ENCODE peak calls at places on chromosomes 3 and 15, in ten cellular contexts. One of them, this sample, is unnamed.

GRCh38 chr3:127077506-127078064 is 94.7 kb downstream of the PLXNA1 start:
- DNase-seq in hypothalamus: no peak
- DNase-seq in foreskin fibroblast: no peak
- DNase-seq in stimulated activated CD8-positive, alpha-beta memory T cell treated with anti-CD3 and anti-CD28 coated beads, Interleukin-12 subunit alpha, Interleukin-12 subunit beta, amount 100 ng/mL, for 1 hour: no peak
- DNase-seq in AG10803: no peak
- DNase-seq in lung microvascular endothelial cell: no peak
- DNase-seq in PC-9: no peak
- DNase-seq in globus pallidus: no peak
- DNase-seq in GM04504: no peak
- DNase-seq in cardiac fibroblast: no peak
- DNase-seq in this sample: no peak

GRCh38 chr15:66369773-66370651 is 13.5 kb upstream of the TIPIN start:
- DNase-seq in AG10803: peak; percentile 5
- DNase-seq in stimulated activated CD8-positive, alpha-beta memory T cell treated with anti-CD3 and anti-CD28 coated beads, Interleukin-12 subunit alpha, Interleukin-12 subunit beta, amount 100 ng/mL, for 1 hour: no peak
- DNase-seq in hypothalamus: no peak
- DNase-seq in foreskin fibroblast: peak; percentile 24
- DNase-seq in lung microvascular endothelial cell: peak; percentile 85
- DNase-seq in cardiac fibroblast: peak; percentile 41
- DNase-seq in globus pallidus: no peak
- DNase-seq in GM04504: no peak
- DNase-seq in PC-9: peak; percentile 42
- DNase-seq in this sample: peak; percentile 48

GRCh38 chr15:56608993-56609392 is 124.3 kb downstream of the ZNF280D start:
- DNase-seq in PC-9: no peak
- DNase-seq in cardiac fibroblast: no peak
- DNase-seq in stimulated activated CD8-positive, alpha-beta memory T cell treated with anti-CD3 and anti-CD28 coated beads, Interleukin-12 subunit alpha, Interleukin-12 subunit beta, amount 100 ng/mL, for 1 hour: no peak
- DNase-seq in foreskin fibroblast: no peak
- DNase-seq in GM04504: no peak
- DNase-seq in globus pallidus: no peak
- DNase-seq in AG10803: no peak
- DNase-seq in lung microvascular endothelial cell: no peak
- DNase-seq in hypothalamus: no peak
- DNase-seq in this sample: no peak

GRCh38 chr3:12186515-12187286 is 28.0 kb upstream of the TIMP4 start:
- DNase-seq in AG10803: no peak
- DNase-seq in stimulated activated CD8-positive, alpha-beta memory T cell treated with anti-CD3 and anti-CD28 coated beads, Interleukin-12 subunit alpha, Interleukin-12 subunit beta, amount 100 ng/mL, for 1 hour: no peak
- DNase-seq in globus pallidus: no peak
- DNase-seq in hypothalamus: no peak
- DNase-seq in lung microvascular endothelial cell: no peak
- DNase-seq in GM04504: no peak
- DNase-seq in foreskin fibroblast: no peak
- DNase-seq in PC-9: no peak
- DNase-seq in cardiac fibroblast: no peak
- DNase-seq in this sample: no peak

GRCh38 chr15:40454904-40455391 is 14.2 kb downstream of the BAHD1 start:
- DNase-seq in GM04504: no peak
- DNase-seq in globus pallidus: no peak
- DNase-seq in hypothalamus: no peak
- DNase-seq in stimulated activated CD8-positive, alpha-beta memory T cell treated with anti-CD3 and anti-CD28 coated beads, Interleukin-12 subunit alpha, Interleukin-12 subunit beta, amount 100 ng/mL, for 1 hour: no peak
- DNase-seq in lung microvascular endothelial cell: no peak
- DNase-seq in foreskin fibroblast: peak; percentile 76
- DNase-seq in AG10803: peak; percentile 47
- DNase-seq in cardiac fibroblast: peak; percentile 25
- DNase-seq in PC-9: peak; percentile 39
- DNase-seq in this sample: peak; percentile 56

GRCh38 chr15:30783019-30783418 is 120.7 kb upstream of the FAN1 start:
- DNase-seq in lung microvascular endothelial cell: no peak
- DNase-seq in PC-9: no peak
- DNase-seq in AG10803: no peak
- DNase-seq in hypothalamus: no peak
- DNase-seq in foreskin fibroblast: no peak
- DNase-seq in GM04504: no peak
- DNase-seq in cardiac fibroblast: no peak
- DNase-seq in stimulated activated CD8-positive, alpha-beta memory T cell treated with anti-CD3 and anti-CD28 coated beads, Interleukin-12 subunit alpha, Interleukin-12 subunit beta, amount 100 ng/mL, for 1 hour: no peak
- DNase-seq in globus pallidus: no peak
- DNase-seq in this sample: no peak

GRCh38 chr15:77746254-77747174 is 113.8 kb upstream of the LINGO1 start:
- DNase-seq in stimulated activated CD8-positive, alpha-beta memory T cell treated with anti-CD3 and anti-CD28 coated beads, Interleukin-12 subunit alpha, Interleukin-12 subunit beta, amount 100 ng/mL, for 1 hour: no peak
- DNase-seq in AG10803: no peak
- DNase-seq in foreskin fibroblast: no peak
- DNase-seq in lung microvascular endothelial cell: no peak
- DNase-seq in cardiac fibroblast: no peak
- DNase-seq in PC-9: no peak
- DNase-seq in GM04504: no peak
- DNase-seq in hypothalamus: no peak
- DNase-seq in globus pallidus: no peak
- DNase-seq in this sample: no peak

GRCh38 chr3:5376761-5377160 is 189.3 kb downstream of the EDEM1 start:
- DNase-seq in lung microvascular endothelial cell: no peak
- DNase-seq in globus pallidus: no peak
- DNase-seq in GM04504: no peak
- DNase-seq in hypothalamus: no peak
- DNase-seq in stimulated activated CD8-positive, alpha-beta memory T cell treated with anti-CD3 and anti-CD28 coated beads, Interleukin-12 subunit alpha, Interleukin-12 subunit beta, amount 100 ng/mL, for 1 hour: no peak
- DNase-seq in foreskin fibroblast: no peak
- DNase-seq in PC-9: peak; percentile 70
- DNase-seq in AG10803: no peak
- DNase-seq in cardiac fibroblast: no peak
- DNase-seq in this sample: peak; percentile 18

This sample was measured in renal cortical epithelial cell.